ENCODE peak calls at places on chromosome 10, in ten cellular contexts. J, H, A, E, Y, B, W, M, F and X are unnamed samples.
A peak's percentile ranks its signal among the peaks of the same experiment; 100 is the strongest.

GRCh38 chr10:90751107-90751997 is 106.5 kb downstream of the HTR7 start:
- DNase-seq in J (no peak), H (peak; percentile 56), A (peak; percentile 42), E (peak; percentile 46), Y (peak; percentile 62), B (no peak), W (no peak), M (no peak), F (no peak), X (no peak)

GRCh38 chr10:1050555-1050954 is 1.6 kb upstream of the IDI1 start:
- DNase-seq in J (no peak), H (peak; percentile 62), A (no peak), E (no peak), Y (peak; percentile 78), B (no peak), W (no peak), M (no peak), F (peak; percentile 49), X (no peak)

GRCh38 chr10:130194194-130194990 is 58.2 kb downstream of the GLRX3 start:
- DNase-seq in J (no peak), H (no peak), A (peak; percentile 10), E (no peak), Y (no peak), B (no peak), W (no peak), M (no peak), F (no peak), X (no peak)

GRCh38 chr10:16863766-16864165 is 46.5 kb upstream of the RSU1 start:
- DNase-seq in J (no peak), H (no peak), A (no peak), E (no peak), Y (no peak), B (no peak), W (no peak), M (no peak), F (no peak), X (no peak)

GRCh38 chr10:129718548-129719414 is 245.3 kb downstream of the EBF3 start:
- DNase-seq in J (no peak), H (no peak), A (no peak), E (no peak), Y (peak; percentile 31), B (peak; percentile 43), W (no peak), M (no peak), F (no peak), X (peak; percentile 48)

GRCh38 chr10:89946106-89946505 is 244.7 kb downstream of the KIF20B start:
- DNase-seq in J (no peak), H (no peak), A (peak; percentile 15), E (no peak), Y (no peak), B (no peak), W (no peak), M (no peak), F (no peak), X (no peak)

GRCh38 chr10:114928818-114929217 is 9.2 kb upstream of the TRUB1 start:
- DNase-seq in J (no peak), H (no peak), A (no peak), E (no peak), Y (no peak), B (no peak), W (no peak), M (no peak), F (no peak), X (no peak)

GRCh38 chr10:57102234-57102633 is 741.2 kb upstream of the ZWINT start:
- DNase-seq in J (no peak), H (no peak), A (no peak), E (no peak), Y (no peak), B (no peak), W (no peak), M (no peak), F (no peak), X (no peak)

GRCh38 chr10:62193479-62193878 is 75.2 kb downstream of the RTKN2 start:
- DNase-seq in J (no peak), H (no peak), A (no peak), E (no peak), Y (no peak), B (no peak), W (no peak), M (no peak), F (no peak), X (no peak)

GRCh38 chr10:102501201-102502028 is 1.1 kb downstream of the ACTR1A start:
- DNase-seq in J (no peak), H (no peak), A (peak; percentile 25), E (no peak), Y (no peak), B (no peak), W (no peak), M (no peak), F (peak; percentile 30), X (no peak)

GRCh38 chr10:75899816-75900357 is 468.5 kb downstream of the LRMDA start:
- DNase-seq in J (no peak), H (no peak), A (no peak), E (no peak), Y (no peak), B (no peak), W (no peak), M (no peak), F (no peak), X (no peak)

GRCh38 chr10:55500931-55501559 is 700.0 kb upstream of the PCDH15 start:
- DNase-seq in J (no peak), H (peak; percentile 37), A (no peak), E (peak; percentile 60), Y (no peak), B (no peak), W (no peak), M (no peak), F (no peak), X (peak; percentile 17)

GRCh38 chr10:96299383-96299782 is 4.9 kb upstream of the DNTT start:
- DNase-seq in J (peak; percentile 28), H (no peak), A (no peak), E (no peak), Y (no peak), B (no peak), W (no peak), M (no peak), F (no peak), X (no peak)

GRCh38 chr10:131142446-131143380 is 168.8 kb downstream of the TCERG1L start:
- DNase-seq in J (no peak), H (no peak), A (no peak), E (no peak), Y (no peak), B (no peak), W (no peak), M (no peak), F (no peak), X (peak; percentile 11)

GRCh38 chr10:4283841-4284610 is 499.0 kb upstream of the KLF6 start:
- DNase-seq in J (peak; percentile 37), H (no peak), A (peak; percentile 82), E (peak; percentile 44), Y (peak; percentile 75), B (peak; percentile 92), W (peak; percentile 31), M (peak; percentile 65), F (peak; percentile 68), X (peak; percentile 81)
- TF ChIP-seq POLR2A in J (no peak), H (no peak), A (no peak), E (no peak), Y (no peak), B (no peak), W (no peak), M (no peak), F (no peak), X (no peak)

GRCh38 chr10:103836273-103836672 is 19.1 kb downstream of the SH3PXD2A start:
- DNase-seq in J (no peak), H (no peak), A (no peak), E (no peak), Y (no peak), B (peak; percentile 11), W (peak; percentile 4), M (no peak), F (no peak), X (no peak)
- H3K4me1 ChIP-seq in J (peaks cover 40% of the 10 kb centered on the region), H (peaks cover 36% of the 10 kb centered on the region), A (peaks cover 10% of the 10 kb centered on the region), E (no peaks in the 10 kb centered on the region), Y (no peaks in the 10 kb centered on the region), B (peaks cover 39% of the 10 kb centered on the region), W (peaks cover 10% of the 10 kb centered on the region), M (peaks cover 51% of the 10 kb centered on the region), F (peaks cover 80% of the 10 kb centered on the region), X (peaks cover 12% of the 10 kb centered on the region)

GRCh38 chr10:52316500-52316899 is 2.4 kb downstream of the DKK1 start:
- DNase-seq in J (no peak), H (no peak), A (no peak), E (no peak), Y (no peak), B (no peak), W (no peak), M (no peak), F (no peak), X (no peak)

GRCh38 chr10:52314822-52315552 is 906 bp downstream of the DKK1 start:
- DNase-seq in J (no peak), H (peak; percentile 60), A (peak; percentile 41), E (no peak), Y (no peak), B (no peak), W (no peak), M (no peak), F (no peak), X (no peak)

GRCh38 chr10:52318136-52318810 is 4.2 kb downstream of the DKK1 start:
- DNase-seq in J (no peak), H (peak; percentile 56), A (peak; percentile 68), E (no peak), Y (no peak), B (no peak), W (no peak), M (no peak), F (no peak), X (no peak)

GRCh38 chr10:52314007-52314821 is at the start of gene DKK1:
- DNase-seq in J (peak; percentile 67), H (peak; percentile 95), A (peak; percentile 76), E (peak; percentile 59), Y (peak; percentile 74), B (peak; percentile 69), W (peak; percentile 10), M (peak; percentile 45), F (peak; percentile 46), X (peak; percentile 73)

DNA sequence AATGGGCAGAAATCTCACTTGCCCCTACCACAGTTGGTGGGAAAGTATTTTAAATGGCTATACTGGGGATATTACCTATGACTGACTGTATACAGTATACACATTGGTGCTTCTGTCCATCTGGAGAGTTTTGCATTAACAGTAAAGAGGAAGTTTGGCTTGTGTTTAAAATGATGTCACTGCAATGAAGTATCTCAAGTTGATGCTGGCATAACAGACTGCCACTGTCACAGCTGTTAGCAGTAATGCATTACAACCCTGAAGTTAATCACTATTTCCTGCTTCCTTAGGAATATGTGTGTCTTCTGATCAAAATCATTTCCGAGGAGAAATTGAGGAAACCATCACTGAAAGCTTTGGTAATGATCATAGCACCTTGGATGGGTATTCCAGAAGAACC is 1.9 kb downstream of the DKK1 start:
- DNase-seq in J (no peak), H (peak; percentile 20), A (peak; percentile 56), E (no peak), Y (no peak), B (no peak), W (no peak), M (no peak), F (no peak), X (no peak)
- TF ChIP-seq POLR2A in J (no peak), H (no peak), A (no peak), E (no peak), Y (no peak), B (no peak), W (no peak), M (no peak), F (no peak), X (no peak)

DNA sequence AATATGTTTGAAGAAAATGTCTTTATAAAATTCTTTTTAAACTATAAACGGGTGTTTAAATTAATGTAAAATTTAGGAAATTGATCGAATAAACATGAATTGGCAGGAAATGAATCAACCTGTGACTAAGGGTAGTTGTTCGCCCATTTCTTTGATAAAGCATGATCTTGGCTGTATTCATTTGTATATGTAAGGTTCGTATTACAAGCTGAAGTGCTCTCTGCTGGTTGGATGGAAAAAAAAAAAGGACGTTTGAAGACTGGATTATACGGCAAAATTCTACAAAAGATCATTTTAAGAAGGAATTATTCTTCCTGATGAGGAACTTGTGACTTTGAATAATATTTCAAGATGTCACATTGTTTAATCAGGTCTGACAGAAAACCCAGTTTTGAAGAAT is 185.4 kb upstream of the ANK3 start:
- DNase-seq in J (no peak), H (no peak), A (no peak), E (no peak), Y (no peak), B (no peak), W (no peak), M (no peak), F (no peak), X (no peak)
- H3K4me1 ChIP-seq in J (peaks cover 9% of the 10 kb centered on the region), H (no peaks in the 10 kb centered on the region), A (no peaks in the 10 kb centered on the region), E (peaks cover 6% of the 10 kb centered on the region), Y (no peaks in the 10 kb centered on the region), B (peaks cover 34% of the 10 kb centered on the region), W (peaks cover 2% of the 10 kb centered on the region), M (peaks cover 5% of the 10 kb centered on the region), F (peaks cover 36% of the 10 kb centered on the region), X (peaks cover 29% of the 10 kb centered on the region)